ENCODE peak calls at places on chromosomes 6 and 20, in eight cellular contexts. T is body of pancreas; Y is ascending aorta; R is HCT116; X is GM06990; G is NB4; J is CD8-positive, alpha-beta T cell; F is stomach. L is an unnamed sample.

GRCh38 chr6:29926081-29926794 is 16.1 kb upstream of the HLA-A start:
- DNase-seq in T (no peak), Y (no peak), R (no peak), X (peak; percentile 53), G (no peak), J (no peak), F (no peak), L (peak; percentile 26)

GRCh38 chr20:24989162-24989561 is 3.4 kb downstream of the APMAP start:
- DNase-seq in T (no peak), Y (peak; percentile 46), R (no peak), X (no peak), G (peak; percentile 28), J (no peak), F (peak; percentile 17), L (no peak)

GRCh38 chr6:6633898-6634734 is 45.6 kb downstream of the LY86 start:
- DNase-seq in T (no peak), Y (no peak), R (no peak), X (no peak), G (peak; percentile 41), J (no peak), F (no peak), L (no peak)

GRCh38 chr20:9038791-9039190 is 30.1 kb upstream of the PLCB4 start:
- DNase-seq in T (no peak), Y (no peak), R (no peak), X (no peak), G (no peak), J (no peak), F (no peak), L (peak; percentile 49)

GRCh38 chr6:79558099-79558498 is 20.9 kb upstream of the LCA5 start:
- DNase-seq in T (no peak), Y (no peak), R (no peak), X (no peak), G (no peak), J (no peak), F (no peak), L (no peak)

GRCh38 chr20:8399963-8400362 is 267.9 kb downstream of the PLCB1 start:
- DNase-seq in T (no peak), Y (no peak), R (no peak), X (peak; percentile 66), G (peak; percentile 95), J (no peak), F (no peak), L (no peak)

GRCh38 chr6:143806282-143807102 is 36.6 kb upstream of the LTV1 start:
- DNase-seq in T (no peak), Y (peak; percentile 69), R (no peak), X (no peak), G (peak; percentile 94), J (no peak), F (no peak), L (peak; percentile 44)

GRCh38 chr20:33211817-33212424 is 5.2 kb upstream of the BPIFA3 start:
- DNase-seq in T (peak; percentile 77), Y (no peak), R (peak; percentile 61), X (no peak), G (peak; percentile 70), J (no peak), F (peak; percentile 82), L (peak; percentile 18)

GRCh38 chr6:1849686-1850580 is 240.2 kb downstream of the FOXC1 start:
- DNase-seq in T (no peak), Y (no peak), R (no peak), X (no peak), G (peak; percentile 76), J (no peak), F (no peak), L (no peak)

GRCh38 chr6:132391391-132392291 is 9.6 kb downstream of the MOXD1 start:
- DNase-seq in T (peak; percentile 12), Y (no peak), R (no peak), X (no peak), G (no peak), J (no peak), F (no peak), L (peak; percentile 72)

GRCh38 chr20:4828830-4829493 is 107.3 kb downstream of the PRND start:
- DNase-seq in T (no peak), Y (no peak), R (no peak), X (no peak), G (peak; percentile 89), J (no peak), F (no peak), L (peak; percentile 48)

GRCh38 chr20:38149880-38150594 is 15.0 kb downstream of the TGM2 start:
- DNase-seq in T (no peak), Y (no peak), R (no peak), X (no peak), G (no peak), J (no peak), F (no peak), L (no peak)

GRCh38 chr20:53023717-53024116 is 51.6 kb downstream of the TSHZ2 start:
- DNase-seq in T (no peak), Y (no peak), R (no peak), X (no peak), G (no peak), J (no peak), F (no peak), L (peak; percentile 27)

GRCh38 chr6:149354009-149354408 is 36.5 kb downstream of the TAB2 start:
- DNase-seq in T (no peak), Y (no peak), R (no peak), X (no peak), G (no peak), J (no peak), F (no peak), L (no peak)

GRCh38 chr6:142569676-142570075 is 267.9 kb downstream of the ADGRG6 start:
- DNase-seq in T (no peak), Y (no peak), R (peak; percentile 33), X (no peak), G (no peak), J (no peak), F (no peak), L (peak; percentile 4)

DNA sequence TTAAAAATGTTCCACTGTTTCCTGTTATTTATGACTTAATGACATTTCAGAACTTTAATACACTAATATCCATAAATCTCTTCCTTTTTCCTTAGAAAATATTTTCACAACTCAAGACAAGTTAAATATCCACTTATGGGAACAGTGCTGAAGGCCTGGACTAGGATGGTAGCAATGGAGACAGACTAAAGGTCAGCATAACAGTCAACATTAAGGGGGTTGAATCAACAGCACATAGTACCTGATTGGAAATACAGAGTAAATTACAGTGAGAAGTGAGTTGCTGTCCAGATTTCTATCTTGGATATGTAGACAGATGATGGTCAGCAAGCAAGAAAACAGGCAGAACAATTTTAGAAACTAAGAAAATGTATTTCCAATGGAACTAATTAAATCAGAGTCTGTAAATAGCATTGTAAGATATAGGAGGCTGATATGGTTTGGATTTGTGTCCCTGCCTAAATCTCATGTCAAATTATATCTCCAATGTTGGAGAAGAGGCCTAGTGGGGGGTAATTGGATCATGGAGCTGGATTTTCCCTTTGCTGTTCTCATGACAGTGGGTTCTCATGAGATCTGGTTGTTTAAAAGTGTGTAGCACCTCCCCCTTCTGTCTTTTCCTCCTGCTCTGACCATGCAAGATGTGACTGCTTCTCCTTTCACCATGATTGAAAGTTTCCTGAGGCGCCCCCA is 682.7 kb downstream of the MAFB start:
- DNase-seq in T (no peak), Y (no peak), R (no peak), X (no peak), G (no peak), J (no peak), F (no peak), L (no peak)
- H3K4me3 ChIP-seq in T (no peak overlapping the region), Y (no peak overlapping the region), R (no peak overlapping the region), X (no peak overlapping the region), G (no peak overlapping the region), J (no peak overlapping the region), F (no peak overlapping the region), L (no peak overlapping the region)

DNA sequence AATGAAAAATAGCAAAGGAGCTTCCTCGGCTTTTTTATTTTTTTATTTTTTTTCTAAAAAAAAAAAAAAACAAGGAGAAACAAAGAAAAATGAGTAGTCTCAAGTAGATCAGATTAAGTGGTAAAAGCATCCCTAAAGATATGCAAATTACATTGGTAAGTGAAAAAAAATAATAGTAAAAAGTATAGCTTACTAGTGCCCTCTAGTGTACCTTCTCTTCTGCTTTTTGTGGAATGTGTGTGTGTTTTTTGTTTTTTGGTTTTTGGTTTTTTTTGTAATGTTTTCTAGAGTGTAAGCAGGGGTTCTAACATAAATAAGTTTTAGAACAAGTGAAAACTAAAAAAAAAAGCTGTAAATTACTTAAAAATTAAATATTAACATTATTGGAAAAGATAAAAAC is 1062.0 kb downstream of the HACE1 start:
- DNase-seq in T (no peak), Y (no peak), R (no peak), X (no peak), G (peak; percentile 17), J (no peak), F (no peak), L (peak; percentile 0)
- TF ChIP-seq CTCF in T (peak; percentile 20), Y (no peak), R (peak; percentile 30), X (peak; percentile 17), G (peak; percentile 31), J (no peak), F (no peak), L (peak; percentile 26)

GRCh38 chr20:31674895-31675827 is 37.4 kb downstream of the COX4I2 start:
- DNase-seq in T (peak; percentile 57), Y (peak; percentile 92), R (no peak), X (peak; percentile 43), G (peak; percentile 94), J (peak; percentile 6), F (peak; percentile 71), L (peak; percentile 94)

GRCh38 chr20:31677553-31678260 is 40.0 kb downstream of the COX4I2 start:
- DNase-seq in T (no peak), Y (no peak), R (no peak), X (no peak), G (no peak), J (no peak), F (no peak), L (no peak)

GRCh38 chr20:31678389-31679356 is 41.0 kb downstream of the COX4I2 start:
- DNase-seq in T (peak; percentile 32), Y (no peak), R (no peak), X (no peak), G (no peak), J (no peak), F (peak; percentile 62), L (peak; percentile 73)

GRCh38 chr20:31675828-31676533 is 38.3 kb downstream of the COX4I2 start:
- DNase-seq in T (no peak), Y (no peak), R (no peak), X (peak; percentile 44), G (peak; percentile 83), J (peak; percentile 6), F (no peak), L (peak; percentile 35)

GRCh38 chr20:31676534-31677030 is 38.9 kb downstream of the COX4I2 start:
- DNase-seq in T (no peak), Y (no peak), R (no peak), X (no peak), G (no peak), J (no peak), F (no peak), L (peak; percentile 31)
- H3K4me3 ChIP-seq in T (no peak overlapping the region), Y (no peak overlapping the region), R (no peak overlapping the region), X (peak overlapping the region; percentile 76), G (no peak overlapping the region), J (peak overlapping the region; percentile 66), F (no peak overlapping the region), L (no peak overlapping the region)

GRCh38 chr20:62861732-62862336 is at the start of gene TCFL5:
- DNase-seq in T (peak; percentile 88), Y (peak; percentile 93), R (peak; percentile 81), X (peak; percentile 83), G (peak; percentile 89), J (peak; percentile 88), F (peak; percentile 93), L (peak; percentile 81)
- TF ChIP-seq CTCF in T (no peak), Y (no peak), R (no peak), X (no peak), G (no peak), J (no peak), F (no peak), L (no peak)

L was measured in fibroblast of the aortic adventitia.